ENCODE peak calls at places on chromosomes 2 and 18, in ten cellular contexts. C is anterior cingulate cortex, V is NCI-H1417, Z is brain microvascular endothelial cell, R is stomach, Y is SK-N-SH, U is left cardiac atrium, G is Kasumi-1, N is A172, J is HEK293T. H is an unnamed sample.

GRCh38 chr2:120746179-120746549 is 10.5 kb downstream of the GLI2 start:
- DNase-seq in C (no peak), V (no peak), Z (no peak), R (no peak), Y (no peak), U (no peak), G (no peak), N (no peak), J (no peak), H (peak)

GRCh38 chr2:9169310-9170107 is 37.1 kb upstream of the ASAP2 start:
- DNase-seq in C (no peak), V (no peak), Z (no peak), R (no peak), Y (no peak), U (no peak), G (no peak), N (no peak), J (no peak), H (no peak)

GRCh38 chr2:134774786-134775641 is 56.2 kb upstream of the TMEM163 start:
- DNase-seq in C (no peak), V (peak), Z (no peak), R (peak), Y (peak), U (no peak), G (no peak), N (peak), J (no peak), H (no peak)

GRCh38 chr2:152407204-152407721 is 72.3 kb downstream of the FMNL2 start:
- DNase-seq in C (peak), V (no peak), Z (peak), R (no peak), Y (peak), U (peak), G (peak), N (peak), J (peak), H (peak)

GRCh38 chr2:196453613-196454047 is 185.9 kb upstream of the CCDC150 start:
- DNase-seq in C (no peak), V (peak), Z (peak), R (no peak), Y (peak), U (no peak), G (peak), N (peak), J (peak), H (no peak)

GRCh38 chr2:98324181-98324580 is 22.1 kb upstream of the CNGA3 start:
- DNase-seq in C (no peak), V (no peak), Z (peak), R (no peak), Y (no peak), U (no peak), G (no peak), N (peak), J (no peak), H (no peak)

GRCh38 chr2:191620144-191620543 is 57.8 kb upstream of the NABP1 start:
- DNase-seq in C (no peak), V (no peak), Z (no peak), R (no peak), Y (no peak), U (no peak), G (no peak), N (peak), J (no peak), H (no peak)

GRCh38 chr2:201786471-201786870 is 5.7 kb upstream of the ALS2 start:
- DNase-seq in C (no peak), V (no peak), Z (no peak), R (no peak), Y (no peak), U (no peak), G (no peak), N (no peak), J (no peak), H (no peak)

GRCh38 chr18:34122724-34123334 is 101.9 kb downstream of the NOL4 start:
- DNase-seq in C (peak), V (peak), Z (peak), R (peak), Y (peak), U (no peak), G (peak), N (peak), J (peak), H (no peak)

GRCh38 chr18:12424252-12424651 is 16.5 kb downstream of the PRELID3A start:
- DNase-seq in C (no peak), V (no peak), Z (no peak), R (no peak), Y (no peak), U (no peak), G (no peak), N (no peak), J (no peak), H (no peak)

GRCh38 chr2:236631361-236632291 is 62.0 kb downstream of the ACKR3 start:
- DNase-seq in C (no peak), V (no peak), Z (no peak), R (peak), Y (peak), U (peak), G (no peak), N (no peak), J (no peak), H (peak)

GRCh38 chr2:529425-529824 is 147.8 kb downstream of the TMEM18 start:
- DNase-seq in C (no peak), V (peak), Z (peak), R (no peak), Y (peak), U (no peak), G (peak), N (peak), J (peak), H (no peak)

GRCh38 chr2:102418421-102418961 is 4.5 kb upstream of the IL18RAP start:
- DNase-seq in C (no peak), V (no peak), Z (peak), R (no peak), Y (no peak), U (no peak), G (peak), N (no peak), J (no peak), H (no peak)

GRCh38 chr2:27710176-27710575 is 46.5 kb downstream of the SLC4A1AP start:
- DNase-seq in C (no peak), V (no peak), Z (no peak), R (no peak), Y (no peak), U (no peak), G (no peak), N (no peak), J (no peak), H (peak)

GRCh38 chr2:120349125-120349921 is 3.4 kb downstream of the INHBB start:
- DNase-seq in C (no peak), V (no peak), Z (no peak), R (no peak), Y (no peak), U (no peak), G (no peak), N (no peak), J (no peak), H (no peak)

GRCh38 chr18:44725300-44726096 is 44.8 kb downstream of the SETBP1 start:
- DNase-seq in C (no peak), V (no peak), Z (peak), R (no peak), Y (no peak), U (peak), G (peak), N (peak), J (no peak), H (peak)

GRCh38 chr18:5197461-5197860 is 404 bp upstream of the AKAIN1 start:
- DNase-seq in C (no peak), V (no peak), Z (no peak), R (no peak), Y (peak), U (no peak), G (no peak), N (no peak), J (no peak), H (no peak)

GRCh38 chr2:208358758-208359631 is 47.6 kb upstream of the PTH2R start:
- DNase-seq in C (no peak), V (no peak), Z (no peak), R (no peak), Y (peak), U (no peak), G (peak), N (no peak), J (no peak), H (no peak)

GRCh38 chr2:201860541-201861154 is 54.3 kb downstream of the CDK15 start:
- DNase-seq in C (peak), V (peak), Z (peak), R (peak), Y (peak), U (no peak), G (peak), N (peak), J (peak), H (no peak)